ENCODE peak calls at places on chromosomes 13 and 19, in ten cellular contexts. A is non-pigmented ciliary epithelial cell; M is activated effector memory CD4-positive, alpha-beta T cell treated with Interleukin-2 at 50 U/mL for 16 hours; S is ecto neural progenitor cell; W is AML-193; H is stimulated activated CD4-positive, alpha-beta T cell treated with anti-CD3 and anti-CD28 coated beads, Interleukin-2, amount 100 ng/mL, for 48 hours; N is pancreas; K is heart right ventricle; E is stimulated activated naive CD4-positive, alpha-beta T cell; B is stimulated activated CD8-positive, alpha-beta memory T cell treated with anti-CD3 and anti-CD28 coated beads, Interleukin-4, amount 100 ng/mL, for 24 hours. J is an unnamed sample.

GRCh38 chr19:35261356-35262100 is 7.2 kb upstream of the USF2 start:
- DNase-seq in A (no peak), M (no peak), S (no peak), W (no peak), H (no peak), N (peak; percentile 12), K (no peak), E (no peak), B (no peak), J (no peak)

GRCh38 chr19:45643927-45644771 is 5.0 kb upstream of the EML2 start:
- DNase-seq in A (no peak), M (no peak), S (no peak), W (no peak), H (no peak), N (no peak), K (no peak), E (no peak), B (no peak), J (no peak)

GRCh38 chr13:75812751-75813181 is 176.6 kb downstream of the LMO7 start:
- DNase-seq in A (no peak), M (no peak), S (no peak), W (no peak), H (no peak), N (no peak), K (no peak), E (no peak), B (no peak), J (no peak)

GRCh38 chr19:4174895-4175668 is 7.3 kb downstream of the SIRT6 start:
- DNase-seq in A (no peak), M (no peak), S (no peak), W (no peak), H (no peak), N (no peak), K (no peak), E (no peak), B (no peak), J (no peak)

GRCh38 chr13:79898996-79899395 is 418.0 kb downstream of the NDFIP2 start:
- DNase-seq in A (peak; percentile 1), M (no peak), S (no peak), W (no peak), H (no peak), N (no peak), K (no peak), E (no peak), B (no peak), J (no peak)

GRCh38 chr19:37979547-37980082 is 72.6 kb downstream of the SIPA1L3 start:
- DNase-seq in A (no peak), M (no peak), S (no peak), W (no peak), H (no peak), N (no peak), K (no peak), E (no peak), B (no peak), J (no peak)

GRCh38 chr13:29472317-29472961 is 123.0 kb downstream of the SLC7A1 start:
- DNase-seq in A (no peak), M (peak; percentile 9), S (peak; percentile 71), W (peak; percentile 76), H (peak; percentile 53), N (peak; percentile 34), K (peak; percentile 39), E (no peak), B (peak; percentile 42), J (peak; percentile 28)

GRCh38 chr13:52737900-52738299 is 1.7 kb downstream of the CNMD start:
- DNase-seq in A (no peak), M (no peak), S (no peak), W (no peak), H (no peak), N (no peak), K (no peak), E (no peak), B (no peak), J (no peak)

GRCh38 chr13:109836629-109837607 is 50.5 kb upstream of the IRS2 start:
- DNase-seq in A (no peak), M (no peak), S (no peak), W (no peak), H (no peak), N (peak; percentile 49), K (no peak), E (no peak), B (no peak), J (no peak)

GRCh38 chr13:89891416-89891815 is 1456.1 kb upstream of the MIR17HG start:
- DNase-seq in A (no peak), M (no peak), S (no peak), W (no peak), H (no peak), N (no peak), K (no peak), E (no peak), B (no peak), J (no peak)

GRCh38 chr19:28883241-28883693 is 329.7 kb downstream of the UQCRFS1 start:
- DNase-seq in A (no peak), M (no peak), S (no peak), W (no peak), H (no peak), N (peak; percentile 19), K (peak; percentile 58), E (no peak), B (no peak), J (peak; percentile 13)

GRCh38 chr19:17943284-17944221 is 10.7 kb downstream of the CCDC124 start:
- DNase-seq in A (no peak), M (no peak), S (peak; percentile 66), W (no peak), H (no peak), N (no peak), K (no peak), E (no peak), B (no peak), J (no peak)

GRCh38 chr19:9309974-9310446 is 372 bp upstream of the ZNF699 start:
- DNase-seq in A (peak; percentile 67), M (no peak), S (peak; percentile 90), W (peak; percentile 90), H (peak; percentile 81), N (peak; percentile 85), K (peak; percentile 95), E (no peak), B (peak; percentile 79), J (peak; percentile 79)

GRCh38 chr13:66922444-66922843 is 307.7 kb downstream of the PCDH9 start:
- DNase-seq in A (no peak), M (no peak), S (no peak), W (no peak), H (no peak), N (no peak), K (no peak), E (no peak), B (no peak), J (no peak)

GRCh38 chr13:51856998-51857397 is 4.8 kb upstream of the CCDC70 start:
- DNase-seq in A (no peak), M (no peak), S (no peak), W (no peak), H (no peak), N (no peak), K (no peak), E (no peak), B (no peak), J (no peak)

GRCh38 chr19:33376423-33376822 is 2.9 kb downstream of the CEBPG start:
- DNase-seq in A (peak; percentile 56), M (no peak), S (no peak), W (no peak), H (no peak), N (no peak), K (peak; percentile 82), E (no peak), B (no peak), J (peak; percentile 77)

GRCh38 chr19:10006335-10006708 is 4.0 kb downstream of the COL5A3 start:
- DNase-seq in A (no peak), M (no peak), S (no peak), W (no peak), H (no peak), N (peak; percentile 33), K (peak; percentile 70), E (no peak), B (no peak), J (no peak)

GRCh38 chr19:3275068-3275582 is 50.7 kb downstream of the CELF5 start:
- DNase-seq in A (no peak), M (no peak), S (peak; percentile 79), W (peak; percentile 9), H (peak; percentile 45), N (no peak), K (no peak), E (no peak), B (peak; percentile 24), J (no peak)

GRCh38 chr13:45537506-45537905 is 72.8 kb downstream of the COG3 start:
- DNase-seq in A (no peak), M (no peak), S (no peak), W (no peak), H (no peak), N (no peak), K (no peak), E (no peak), B (no peak), J (no peak)

GRCh38 chr13:95315752-95316151 is 14.5 kb upstream of the ABCC4 start:
- DNase-seq in A (no peak), M (no peak), S (no peak), W (no peak), H (no peak), N (no peak), K (no peak), E (no peak), B (no peak), J (no peak)

GRCh38 chr19:52398091-52398461 is 427 bp downstream of the ZNF528 start:
- DNase-seq in A (no peak), M (no peak), S (no peak), W (peak; percentile 21), H (no peak), N (no peak), K (peak; percentile 4), E (no peak), B (no peak), J (no peak)

GRCh38 chr13:32894589-32895001 is 121.6 kb upstream of the KL start:
- DNase-seq in A (no peak), M (no peak), S (no peak), W (peak; percentile 21), H (no peak), N (no peak), K (no peak), E (no peak), B (no peak), J (no peak)

GRCh38 chr13:105406551-105406950 is 1128.9 kb downstream of the EFNB2 start:
- DNase-seq in A (no peak), M (no peak), S (no peak), W (no peak), H (no peak), N (no peak), K (no peak), E (no peak), B (no peak), J (no peak)

GRCh38 chr19:42023121-42023942 is 29.3 kb upstream of the ATP1A3 start:
- DNase-seq in A (no peak), M (no peak), S (peak; percentile 65), W (peak; percentile 8), H (no peak), N (no peak), K (no peak), E (no peak), B (no peak), J (no peak)

GRCh38 chr13:55410398-55411330 is 1730.1 kb upstream of the PRR20A start:
- DNase-seq in A (no peak), M (no peak), S (peak; percentile 50), W (no peak), H (no peak), N (no peak), K (no peak), E (no peak), B (no peak), J (no peak)

GRCh38 chr19:19539738-19540703 is 2.0 kb downstream of the CILP2 start:
- DNase-seq in A (no peak), M (peak; percentile 34), S (peak; percentile 79), W (no peak), H (peak; percentile 59), N (peak; percentile 69), K (peak; percentile 45), E (peak; percentile 49), B (peak; percentile 49), J (no peak)

GRCh38 chr19:18771328-18772242 is 19.5 kb downstream of the COMP start:
- DNase-seq in A (no peak), M (no peak), S (no peak), W (peak; percentile 2), H (no peak), N (no peak), K (no peak), E (no peak), B (no peak), J (no peak)

GRCh38 chr13:85798999-85799646 is at the start of gene SLITRK6:
- DNase-seq in A (peak; percentile 46), M (no peak), S (peak; percentile 50), W (no peak), H (no peak), N (no peak), K (no peak), E (no peak), B (no peak), J (peak; percentile 45)